ENCODE peak calls at places on chromosomes 6 and 20, in five cellular contexts. O, C, V, J and N are unnamed samples.

GRCh38 chr6:167532410-167533294 is 207.8 kb downstream of the TTLL2 start:
- DNase-seq in J (no peak), V (no peak), O (no peak), C (no peak), N (no peak)

GRCh38 chr20:64069614-64070243 is 6.7 kb downstream of the TCEA2 start:
- DNase-seq in O (peak; percentile 48), V (no peak), C (peak; percentile 39), J (no peak), N (no peak)

GRCh38 chr6:105985816-105986632 is 100.1 kb upstream of the PRDM1 start:
- DNase-seq in V (no peak), J (no peak), O (no peak), C (no peak), N (no peak)

GRCh38 chr20:62736407-62737071 is 27.9 kb downstream of the NTSR1 start:
- DNase-seq in V (no peak), J (no peak), O (no peak), C (no peak), N (no peak)

GRCh38 chr20:62122659-62123449 is 579 bp downstream of the LSM14B start:
- DNase-seq in C (peak; percentile 50), O (peak; percentile 50), J (peak; percentile 68), V (no peak), N (no peak)

GRCh38 chr6:163538331-163538730 is 123.8 kb downstream of the QKI start:
- DNase-seq in C (no peak), O (no peak), J (no peak), V (no peak), N (no peak)

GRCh38 chr6:14212020-14212419 is 94.4 kb downstream of the CD83 start:
- DNase-seq in V (no peak), C (no peak), J (no peak), O (peak; percentile 54), N (no peak)

GRCh38 chr20:33433875-33434274 is 9.7 kb downstream of the SNTA1 start:
- DNase-seq in C (no peak), J (no peak), V (no peak), O (no peak), N (no peak)

GRCh38 chr6:155185544-155185943 is 78.3 kb upstream of the CLDN20 start:
- DNase-seq in O (peak; percentile 69), J (no peak), C (peak; percentile 30), V (peak; percentile 90), N (no peak)

GRCh38 chr20:32961956-32962517 is 42.2 kb downstream of the SUN5 start:
- DNase-seq in J (peak; percentile 43), V (no peak), O (no peak), C (no peak), N (no peak)

GRCh38 chr20:57686931-57687652 is 22.7 kb downstream of the PMEPA1 start:
- DNase-seq in J (no peak), C (no peak), O (peak; percentile 90), V (no peak), N (no peak)

GRCh38 chr6:26273673-26274595 is 91.1 kb upstream of the BTN3A2 start:
- DNase-seq in V (no peak), C (peak; percentile 20), J (peak; percentile 59), O (no peak), N (no peak)

GRCh38 chr6:65999288-65999791 is 292.3 kb upstream of the EYS start:
- DNase-seq in C (no peak), J (no peak), O (no peak), V (no peak), N (peak; percentile 36)

GRCh38 chr6:169930799-169931198 is 179.4 kb downstream of the ERMARD start:
- DNase-seq in J (no peak), V (no peak), O (no peak), C (no peak), N (no peak)
- TF ChIP-seq CTCF in J (peak; percentile 22), V (no peak), O (no peak), C (no peak), N (no peak)

GRCh38 chr6:73985891-73986290 is 289.9 kb downstream of the CD109 start:
- DNase-seq in C (no peak), V (no peak), J (no peak), O (peak; percentile 50), N (no peak)

GRCh38 chr6:73984851-73985250 is 288.8 kb downstream of the CD109 start:
- DNase-seq in J (no peak), O (no peak), V (no peak), C (no peak), N (no peak)

GRCh38 chr6:73983367-73983766 is 287.4 kb downstream of the CD109 start:
- DNase-seq in J (no peak), O (no peak), C (no peak), V (no peak), N (no peak)
- TF ChIP-seq CTCF in J (no peak), O (no peak), C (no peak), V (no peak), N (no peak)

GRCh38 chr20:8524716-8525343 is 392.8 kb downstream of the PLCB1 start:
- DNase-seq in V (no peak), O (no peak), C (no peak), J (no peak), N (no peak)

GRCh38 chr20:8527998-8528397 is 395.9 kb downstream of the PLCB1 start:
- DNase-seq in C (no peak), J (no peak), O (peak; percentile 44), V (no peak), N (peak; percentile 53)

GRCh38 chr20:8519887-8520286 is 387.8 kb downstream of the PLCB1 start:
- DNase-seq in C (no peak), V (no peak), J (no peak), O (no peak), N (no peak)

GRCh38 chr20:8522191-8522590 is 390.1 kb downstream of the PLCB1 start:
- DNase-seq in J (no peak), C (no peak), V (no peak), O (no peak), N (no peak)

DNA sequence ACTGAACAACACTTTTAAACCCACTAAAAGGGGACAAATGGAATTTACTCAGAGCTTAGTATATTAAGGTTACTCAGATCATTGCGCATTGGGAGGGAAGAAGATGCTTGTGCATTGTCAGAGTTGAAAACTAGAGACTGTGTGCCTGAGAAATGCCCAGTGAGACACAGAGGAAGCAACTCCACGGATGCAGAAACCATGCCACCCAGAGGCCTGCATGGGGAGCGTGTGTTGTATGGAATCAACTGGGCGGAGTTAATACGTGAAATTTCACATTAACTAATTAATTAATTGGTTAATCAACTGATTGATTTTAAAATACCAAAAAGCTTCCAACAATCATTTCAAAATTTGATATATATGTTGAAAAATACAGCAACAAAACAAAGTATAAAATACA is 391.6 kb downstream of the PLCB1 start:
- DNase-seq in V (no peak), C (no peak), J (no peak), O (peak; percentile 20), N (no peak)
- TF ChIP-seq CTCF in V (peak; percentile 41), C (no peak), J (no peak), O (peak; percentile 37), N (peak; percentile 62)

GRCh38 chr20:23350855-23351838 is 556 bp downstream of the NXT1 start:
- DNase-seq in O (peak; percentile 57), C (peak; percentile 83), J (peak; percentile 66), V (no peak), N (no peak)
- TF ChIP-seq CTCF in O (no peak), C (no peak), J (no peak), V (no peak), N (no peak)

DNA sequence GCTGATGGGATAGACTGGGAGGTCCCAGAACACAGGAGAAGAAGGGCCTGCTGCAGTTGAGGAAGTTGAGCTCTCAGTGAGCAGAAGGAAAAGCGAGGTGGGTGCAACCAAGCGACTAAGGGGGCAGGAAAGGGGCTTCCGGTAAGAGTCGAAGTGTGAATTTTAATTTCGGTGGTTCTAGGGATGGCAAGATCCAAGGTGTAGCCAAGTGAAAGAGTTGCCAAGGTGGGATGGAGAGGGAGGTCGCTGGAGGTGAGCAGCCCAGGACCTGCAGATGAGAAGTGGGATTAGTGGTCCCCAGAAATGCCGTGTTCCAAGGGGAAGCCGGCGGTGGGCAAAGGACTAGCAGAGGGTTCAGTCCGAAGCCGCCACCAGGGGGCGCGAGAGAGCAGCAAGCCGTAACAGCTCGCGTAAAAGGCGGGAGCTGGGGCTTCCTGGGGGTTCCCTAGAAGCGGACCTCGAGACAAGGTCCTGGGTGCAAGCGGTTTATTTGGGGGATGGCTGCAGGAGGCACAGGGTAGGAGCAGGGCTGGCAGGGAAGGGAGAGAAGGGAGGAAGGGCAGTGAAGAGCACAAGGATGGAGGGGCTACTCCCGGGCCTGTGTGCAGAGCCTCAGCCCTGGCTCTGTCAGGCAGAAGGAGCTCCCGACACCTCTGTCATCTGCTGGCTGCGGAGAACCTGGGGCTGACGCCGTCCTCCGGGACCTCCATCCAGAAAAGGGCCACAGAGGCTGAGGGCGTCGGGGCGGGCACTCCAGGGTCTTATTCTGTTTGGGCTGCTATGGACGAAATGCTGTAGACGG is 103.6 kb downstream of the PAX1 start:
- DNase-seq in C (no peak), V (no peak), O (peak; percentile 6), J (no peak), N (no peak)
- TF ChIP-seq CTCF in C (no peak), V (peak; percentile 14), O (peak; percentile 74), J (peak; percentile 59), N (peak; percentile 91)

DNA sequence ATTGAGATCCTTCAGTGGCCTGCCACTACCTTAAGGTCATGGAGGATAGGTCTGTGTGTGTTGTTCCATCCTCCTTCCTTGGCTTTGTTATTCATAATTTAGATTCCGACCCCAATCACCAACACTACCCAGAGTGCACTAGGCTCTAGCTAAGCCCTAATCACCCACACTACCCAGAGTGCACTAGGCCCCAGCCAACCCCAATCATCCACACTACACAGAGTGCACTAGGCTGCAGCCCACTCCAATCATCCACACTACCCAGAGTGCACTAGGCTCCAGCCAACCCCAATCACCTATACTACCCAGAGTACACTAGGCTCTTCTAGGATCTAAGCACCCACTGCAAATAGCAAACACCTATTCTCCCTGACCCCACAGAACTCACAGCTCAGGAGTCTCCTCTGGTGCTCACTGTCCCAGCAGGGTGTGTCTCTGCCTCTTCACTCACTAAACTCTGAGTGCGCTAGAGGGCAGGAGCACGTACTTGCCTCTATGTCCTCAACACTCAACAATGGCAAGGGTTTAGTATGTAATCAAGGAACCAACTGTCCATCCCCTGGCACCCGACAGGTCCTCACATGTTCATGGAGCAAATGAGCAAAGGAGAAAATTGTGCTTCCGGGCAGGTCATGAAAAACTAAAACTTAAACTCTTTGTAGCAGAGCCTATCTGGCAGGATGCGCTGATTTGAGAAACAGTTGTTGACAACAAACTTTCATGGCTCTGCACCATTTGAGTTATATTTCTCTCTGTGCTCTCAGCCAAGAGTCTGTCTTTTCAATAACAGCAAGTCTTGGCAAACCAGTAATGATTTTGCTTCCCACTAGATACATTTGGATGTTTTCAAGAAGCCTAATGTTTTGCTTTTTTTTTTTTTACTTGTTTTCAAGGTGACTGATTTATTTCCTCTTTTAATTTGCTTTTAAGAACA is 54.3 kb downstream of the SLC22A23 start:
- DNase-seq in J (no peak), C (no peak), V (no peak), O (no peak), N (no peak)
- TF ChIP-seq CTCF in J (no peak), C (no peak), V (no peak), O (no peak), N (no peak)